ENCODE peak calls at places on chromosomes 7 and 10, in four cellular contexts. V is PC-9, T is neuronal stem cell, K is HepG2. G is an unnamed sample.

GRCh38 chr7:146660839-146661238 is 544.2 kb downstream of the CNTNAP2 start:
- DNase-seq in V (no peak), T (no peak), K (no peak), G (no peak)

GRCh38 chr7:92833766-92834605 is 2.4 kb downstream of the CDK6 start:
- DNase-seq in V (peak; percentile 85), T (peak; percentile 31), K (peak; percentile 73), G (peak; percentile 59)

GRCh38 chr7:75630549-75630948 is 108.2 kb downstream of the HIP1 start:
- DNase-seq in V (no peak), T (no peak), K (no peak), G (no peak)

GRCh38 chr10:131946321-131946751 is 35.4 kb downstream of the BNIP3 start:
- DNase-seq in V (peak; percentile 31), T (no peak), K (no peak), G (no peak)

GRCh38 chr10:132877473-132877872 is 64.9 kb downstream of the CFAP46 start:
- DNase-seq in V (no peak), T (no peak), K (no peak), G (no peak)

GRCh38 chr10:1180071-1180730 is 124.0 kb downstream of the WDR37 start:
- DNase-seq in V (no peak), T (no peak), K (no peak), G (no peak)

GRCh38 chr10:125448596-125448995 is 234.4 kb downstream of the TEX36 start:
- DNase-seq in V (no peak), T (peak; percentile 20), K (peak; percentile 5), G (no peak)

GRCh38 chr7:34087892-34088891 is 182.9 kb downstream of the BMPER start:
- DNase-seq in V (peak; percentile 21), T (peak; percentile 32), K (peak; percentile 16), G (peak; percentile 71)

GRCh38 chr7:131859162-131859821 is 302.9 kb upstream of the PODXL start:
- DNase-seq in V (peak; percentile 64), T (peak; percentile 62), K (peak; percentile 18), G (peak; percentile 27)

GRCh38 chr7:111730476-111731300 is 168.4 kb upstream of the IMMP2L start:
- DNase-seq in V (no peak), T (peak; percentile 33), K (peak; percentile 24), G (peak; percentile 52)

GRCh38 chr10:62726142-62726541 is 78.4 kb upstream of the ADO start:
- DNase-seq in V (no peak), T (no peak), K (no peak), G (no peak)

GRCh38 chr10:660980-661890 is 28.2 kb downstream of the DIP2C start:
- DNase-seq in V (no peak), T (no peak), K (peak; percentile 30), G (no peak)

GRCh38 chr7:98754041-98754479 is 115.8 kb downstream of the TMEM130 start:
- DNase-seq in V (no peak), T (peak; percentile 37), K (no peak), G (no peak)

GRCh38 chr10:62738916-62739315 is 65.6 kb upstream of the ADO start:
- DNase-seq in V (no peak), T (no peak), K (no peak), G (no peak)

GRCh38 chr10:78375854-78376785 is 342.5 kb downstream of the RPS24 start:
- DNase-seq in V (no peak), T (no peak), K (no peak), G (no peak)

GRCh38 chr7:149728491-149729375 is 44.7 kb downstream of the ZNF467 start:
- DNase-seq in V (no peak), T (no peak), K (no peak), G (no peak)

GRCh38 chr7:151806204-151806603 is 70.7 kb downstream of the PRKAG2 start:
- DNase-seq in V (no peak), T (no peak), K (no peak), G (peak; percentile 83)

GRCh38 chr10:35294506-35294905 is 41.8 kb upstream of the CCNY start:
- DNase-seq in V (no peak), T (no peak), K (no peak), G (no peak)

GRCh38 chr10:101162677-101163076 is 31.6 kb downstream of the TLX1 start:
- DNase-seq in V (no peak), T (no peak), K (no peak), G (no peak)

GRCh38 chr10:133030791-133031190 is 56.9 kb upstream of the ADGRA1 start:
- DNase-seq in V (peak; percentile 16), T (peak; percentile 40), K (no peak), G (peak; percentile 49)

GRCh38 chr7:13117103-13117502 is 429.7 kb downstream of the ARL4A start:
- DNase-seq in V (no peak), T (no peak), K (peak; percentile 35), G (no peak)

GRCh38 chr7:156160811-156161210 is 348.5 kb upstream of the SHH start:
- DNase-seq in V (no peak), T (peak; percentile 9), K (no peak), G (no peak)

DNA sequence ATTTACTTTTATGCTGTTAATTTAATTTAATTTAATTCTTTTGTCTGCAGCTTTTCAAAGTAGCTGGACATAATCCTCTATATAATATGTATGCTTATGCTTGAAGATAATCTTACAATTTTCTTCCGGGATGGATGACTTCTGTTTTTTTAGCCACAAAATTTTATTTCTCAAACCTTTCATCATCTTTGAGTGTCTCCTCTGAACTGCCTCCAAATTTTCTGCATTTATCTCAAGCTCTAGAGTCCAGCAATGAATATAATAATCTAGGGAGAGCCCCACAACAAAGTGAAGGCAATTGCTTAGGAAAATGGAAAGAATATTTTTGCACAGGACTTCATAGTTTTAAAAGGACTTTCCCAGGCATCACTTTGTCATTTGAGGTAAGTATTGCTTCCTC is 53.6 kb upstream of the FAM3C start:
- DNase-seq in V (no peak), T (no peak), K (no peak), G (no peak)
- H2AFZ ChIP-seq in V (no peak overlapping the region), T (no peak overlapping the region), K (no peak overlapping the region), G (no peak overlapping the region)

GRCh38 chr10:130484912-130485180 is 348.7 kb downstream of the GLRX3 start:
- DNase-seq in V (no peak), T (no peak), K (no peak), G (no peak)
- H2AFZ ChIP-seq in V (no peak overlapping the region), T (no peak overlapping the region), K (no peak overlapping the region), G (no peak overlapping the region)

GRCh38 chr7:26280723-26281122 is 10.9 kb upstream of the SNX10 start:
- DNase-seq in V (no peak), T (no peak), K (no peak), G (no peak)
- H2AFZ ChIP-seq in V (no peak overlapping the region), T (no peak overlapping the region), K (no peak overlapping the region), G (no peak overlapping the region)

GRCh38 chr7:2517678-2518077 is 1.9 kb upstream of the LFNG start:
- DNase-seq in V (no peak), T (no peak), K (no peak), G (no peak)
- H2AFZ ChIP-seq in V (no peak overlapping the region), T (peak overlapping the region; percentile 30), K (no peak overlapping the region), G (no peak overlapping the region)

GRCh38 chr10:24324651-24325050 is 115.7 kb downstream of the KIAA1217 start:
- DNase-seq in V (no peak), T (no peak), K (no peak), G (no peak)
- H2AFZ ChIP-seq in V (no peak overlapping the region), T (no peak overlapping the region), K (no peak overlapping the region), G (no peak overlapping the region)

GRCh38 chr7:106736123-106736507 is 75.2 kb upstream of the CCDC71L start:
- DNase-seq in V (no peak), T (no peak), K (no peak), G (no peak)
- H2AFZ ChIP-seq in V (no peak overlapping the region), T (peak overlapping the region; percentile 47), K (no peak overlapping the region), G (no peak overlapping the region)

GRCh38 chr10:17021661-17022060 is 108.0 kb downstream of the CUBN start:
- DNase-seq in V (no peak), T (peak; percentile 60), K (no peak), G (no peak)

GRCh38 chr10:17023386-17024298 is 106.0 kb downstream of the CUBN start:
- DNase-seq in V (peak; percentile 67), T (no peak), K (peak; percentile 48), G (peak; percentile 54)

GRCh38 chr10:17024461-17024860 is 105.2 kb downstream of the CUBN start:
- DNase-seq in V (no peak), T (no peak), K (no peak), G (no peak)

GRCh38 chr10:17022898-17023297 is 106.7 kb downstream of the CUBN start:
- DNase-seq in V (no peak), T (no peak), K (no peak), G (no peak)

DNA sequence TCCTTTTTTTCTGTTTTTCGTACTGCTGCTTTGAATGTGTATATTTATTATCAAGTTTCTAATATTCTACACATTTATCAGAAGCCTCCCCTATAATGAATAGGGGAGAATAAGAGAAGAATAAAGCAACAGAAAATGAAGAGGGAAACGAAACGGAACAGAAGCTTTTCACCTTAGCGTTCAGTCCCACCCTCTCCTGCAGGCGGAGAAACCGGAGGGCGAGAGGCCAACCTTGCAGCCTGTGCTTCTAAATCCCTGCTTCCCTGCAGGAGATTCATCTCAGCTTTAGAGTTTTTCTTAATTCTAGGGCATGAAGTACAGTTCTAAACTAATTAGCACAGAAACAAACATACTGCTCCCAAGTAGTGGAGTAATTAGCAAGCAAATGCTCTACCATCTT is 107.2 kb downstream of the CUBN start:
- DNase-seq in V (no peak), T (no peak), K (no peak), G (no peak)
- H2AFZ ChIP-seq in V (no peak overlapping the region), T (peak overlapping the region; percentile 13), K (no peak overlapping the region), G (no peak overlapping the region)